ENCODE peak calls at places on chromosomes 16 and 17, in eight cellular contexts. Y is endodermal cell, X is ovary, G is mucosa of descending colon, U is WERI-Rb-1, F is adrenal gland, R is pancreas, K is ascending aorta. Q is an unnamed sample.

GRCh38 chr16:72091217-72091616 is 2.2 kb downstream of the TXNL4B start:
- DNase-seq in F (no peak), Y (no peak), G (no peak), U (no peak), K (no peak), X (no peak), R (no peak), Q (no peak)

GRCh38 chr16:54342966-54343365 is 56.4 kb upstream of the IRX3 start:
- DNase-seq in F (no peak), K (no peak), X (no peak), G (no peak), Y (no peak), R (no peak), U (no peak), Q (no peak)

GRCh38 chr16:87060026-87060986 is 256.9 kb downstream of the C16orf95 start:
- DNase-seq in Y (peak; percentile 67), F (peak; percentile 40), K (peak; percentile 85), U (no peak), G (no peak), X (peak; percentile 40), R (no peak), Q (no peak)

GRCh38 chr17:59830007-59830630 is 62.6 kb downstream of the TUBD1 start:
- DNase-seq in G (no peak), F (no peak), K (no peak), R (no peak), X (no peak), U (no peak), Y (peak; percentile 58), Q (no peak)

GRCh38 chr17:83067071-83067717 is 12.2 kb upstream of the METRNL start:
- DNase-seq in G (peak; percentile 20), Y (peak; percentile 36), R (no peak), U (no peak), F (peak; percentile 15), X (peak; percentile 13), K (peak; percentile 55), Q (no peak)

GRCh38 chr17:42980766-42981397 is 517 bp downstream of the RUNDC1 start:
- DNase-seq in G (peak; percentile 78), K (no peak), R (peak; percentile 48), X (no peak), U (peak; percentile 71), Y (peak; percentile 85), F (peak; percentile 58), Q (no peak)

GRCh38 chr16:17101646-17102045 is 369.1 kb downstream of the XYLT1 start:
- DNase-seq in F (no peak), R (no peak), U (peak; percentile 19), X (no peak), K (no peak), Y (peak; percentile 75), G (no peak), Q (no peak)

GRCh38 chr17:954431-955164 is 25.0 kb downstream of the NXN start:
- DNase-seq in U (no peak), R (no peak), Y (peak; percentile 74), F (no peak), X (no peak), G (peak; percentile 20), K (no peak), Q (no peak)

GRCh38 chr17:49093131-49093530 is 39.4 kb upstream of the B4GALNT2 start:
- DNase-seq in R (no peak), F (no peak), G (peak; percentile 56), X (no peak), Y (no peak), K (no peak), U (no peak), Q (no peak)

GRCh38 chr16:17369441-17369951 is 101.3 kb downstream of the XYLT1 start:
- DNase-seq in G (peak; percentile 71), U (no peak), X (no peak), R (no peak), Y (no peak), K (peak; percentile 80), F (peak; percentile 54), Q (no peak)

GRCh38 chr17:76500074-76500744 is 1.0 kb downstream of the RHBDF2 start:
- DNase-seq in F (no peak), G (no peak), K (no peak), U (no peak), Y (no peak), X (no peak), R (no peak), Q (no peak)

GRCh38 chr17:31802502-31802901 is 56.5 kb downstream of the COPRS start:
- DNase-seq in F (no peak), R (no peak), U (no peak), G (peak; percentile 43), X (no peak), Y (no peak), K (no peak), Q (no peak)

GRCh38 chr17:20706752-20707372 is 127.3 kb downstream of the CDRT15L2 start:
- DNase-seq in K (no peak), X (no peak), U (no peak), R (no peak), Y (no peak), F (no peak), G (peak; percentile 40), Q (no peak)

GRCh38 chr17:20702692-20703091 is 123.2 kb downstream of the CDRT15L2 start:
- DNase-seq in R (no peak), K (no peak), F (no peak), U (no peak), Y (no peak), G (no peak), X (no peak), Q (no peak)

DNA sequence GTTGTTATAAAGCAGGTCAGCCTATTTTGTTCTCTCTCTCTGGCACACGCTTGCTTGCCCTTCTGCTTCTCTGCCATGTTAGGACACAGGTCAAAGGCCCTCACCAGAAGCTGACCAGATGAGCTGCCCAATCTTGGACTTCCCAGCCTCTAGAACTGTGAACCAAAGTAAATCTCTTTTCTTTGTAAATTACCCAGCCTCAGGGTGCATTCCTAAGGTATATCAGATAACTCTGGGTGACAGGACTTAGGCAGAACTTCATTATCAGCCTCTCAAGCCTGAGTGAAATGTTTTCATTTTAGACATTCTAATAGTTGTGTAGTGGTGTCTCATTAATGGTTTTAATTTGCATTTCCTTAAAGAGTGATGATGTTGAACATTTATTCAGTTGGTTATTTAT is 124.3 kb downstream of the CDRT15L2 start:
- DNase-seq in F (no peak), K (no peak), Y (no peak), G (no peak), X (no peak), U (no peak), R (no peak), Q (no peak)
- TF ChIP-seq CTCF in F (no peak), K (no peak), Y (no peak), G (no peak), X (no peak), U (no peak), R (no peak), Q (no peak)

DNA sequence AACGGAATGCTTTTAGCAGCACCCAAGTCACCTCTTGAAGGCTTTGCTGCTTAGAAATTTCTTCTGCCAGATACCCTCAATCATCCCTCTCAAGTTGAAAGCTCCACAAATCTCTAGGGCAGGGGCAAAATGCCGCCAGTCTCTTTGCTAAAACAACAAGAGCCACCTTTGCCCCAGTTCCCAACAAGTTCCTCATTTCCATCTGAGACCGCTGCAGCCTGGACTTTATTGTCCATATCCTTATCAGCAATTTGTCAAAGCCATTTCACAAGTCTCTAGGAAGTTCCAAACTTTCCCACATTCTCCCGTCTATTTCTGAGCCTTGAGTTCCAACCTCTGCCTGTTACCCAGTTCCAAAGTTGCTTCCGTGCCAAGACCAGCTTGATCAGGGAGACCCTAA is 27.4 kb downstream of the TMC6 start:
- DNase-seq in F (no peak), G (no peak), Y (no peak), R (no peak), X (no peak), K (no peak), U (no peak), Q (no peak)
- H3K36me3 ChIP-seq in F (peaks cover 56% of the 10 kb centered on the region), G (no peaks in the 10 kb centered on the region), Y (peaks cover 79% of the 10 kb centered on the region), R (no peaks in the 10 kb centered on the region), X (no peaks in the 10 kb centered on the region), K (peaks cover 84% of the 10 kb centered on the region), U (peaks cover 84% of the 10 kb centered on the region), Q (peaks cover 23% of the 10 kb centered on the region)

GRCh38 chr17:40073454-40074174 is 10.8 kb downstream of the THRA start:
- DNase-seq in F (no peak), K (no peak), G (no peak), Y (no peak), R (no peak), U (no peak), X (no peak), Q (no peak)

GRCh38 chr17:40072481-40073346 is 9.9 kb downstream of the THRA start:
- DNase-seq in R (peak; percentile 43), F (no peak), Y (no peak), U (peak; percentile 56), X (peak; percentile 45), G (peak; percentile 81), K (no peak), Q (no peak)

GRCh38 chr17:40070644-40070894 is 7.8 kb downstream of the THRA start:
- DNase-seq in R (no peak), K (no peak), F (no peak), G (no peak), Y (no peak), U (no peak), X (no peak), Q (no peak)

GRCh38 chr17:40070895-40071719 is 8.3 kb downstream of the THRA start:
- DNase-seq in U (peak; percentile 58), R (peak; percentile 85), G (peak; percentile 92), X (peak; percentile 77), K (peak; percentile 83), F (peak; percentile 86), Y (peak; percentile 76), Q (no peak)

DNA sequence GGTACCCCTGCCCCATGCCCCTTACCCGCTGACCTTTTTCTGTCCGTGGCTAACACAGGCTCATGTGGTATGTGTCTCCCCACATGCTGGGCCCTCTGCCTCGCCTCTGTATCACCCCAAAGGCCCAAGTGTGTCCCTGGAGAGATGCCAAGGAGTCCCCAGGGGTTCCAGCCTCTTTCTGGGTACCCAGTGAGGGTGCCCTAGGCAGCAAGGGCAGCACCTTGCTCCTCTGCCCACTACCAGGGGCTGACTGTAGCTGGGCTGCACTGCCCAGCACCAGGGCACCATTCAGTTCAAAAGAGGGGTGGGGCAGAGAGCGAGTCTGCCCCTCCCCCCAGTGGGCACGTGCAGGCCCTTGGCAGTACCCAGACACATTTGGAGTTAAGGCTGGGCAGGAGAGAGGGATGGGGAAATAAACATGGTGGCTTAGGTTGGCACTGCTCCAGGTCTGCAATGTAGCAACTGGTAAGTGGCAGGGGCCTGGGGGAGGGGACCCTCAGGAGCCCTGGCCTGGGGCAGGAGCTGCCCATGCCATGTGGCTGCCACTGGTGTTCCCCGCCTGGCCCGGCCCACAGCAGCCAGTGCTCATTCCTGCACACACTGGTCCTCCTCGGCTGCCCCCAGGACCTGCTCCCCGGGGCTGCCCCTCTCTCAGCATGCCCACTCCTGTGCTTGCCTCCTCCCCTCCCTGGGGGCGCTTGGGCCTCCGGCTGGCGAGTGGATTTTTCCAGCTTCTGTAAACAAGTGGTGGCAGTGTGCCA is 9.1 kb downstream of the THRA start:
- DNase-seq in K (peak; percentile 92), G (peak; percentile 87), F (peak; percentile 97), X (peak; percentile 77), R (peak; percentile 83), U (no peak), Y (peak; percentile 51), Q (no peak)
- H3K4me3 ChIP-seq in K (peak overlapping the region; percentile 37), G (no peak overlapping the region), F (peak overlapping the region; percentile 30), X (peak overlapping the region; percentile 18), R (no peak overlapping the region), U (no peak overlapping the region), Y (no peak overlapping the region), Q (no peak overlapping the region)

DNA sequence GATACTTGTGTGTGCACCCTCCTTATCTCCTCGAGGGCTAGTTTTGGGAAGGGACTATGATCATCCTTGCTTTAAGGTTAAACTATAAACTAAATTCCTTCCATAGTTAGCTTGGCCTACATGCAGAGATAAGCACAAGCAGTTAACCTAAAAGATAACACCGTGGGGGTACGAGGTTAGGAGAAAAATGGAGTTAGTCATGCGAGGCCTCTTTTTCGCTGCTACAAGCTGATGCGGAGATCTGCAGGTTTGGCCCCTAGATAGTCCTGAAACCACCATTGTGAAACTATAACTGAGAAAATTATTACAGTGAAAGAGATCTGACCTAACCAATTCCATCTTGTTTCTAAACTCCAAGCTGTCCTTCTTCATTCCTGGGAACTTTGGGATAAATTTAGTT is 113.7 kb upstream of the ZKSCAN2 start:
- DNase-seq in F (no peak), Y (no peak), K (no peak), G (no peak), X (no peak), U (no peak), R (no peak), Q (no peak)
- TF ChIP-seq CTCF in F (no peak), Y (no peak), K (no peak), G (no peak), X (no peak), U (no peak), R (no peak), Q (no peak)